ENCODE peak calls at places on chromosome X, in five cellular contexts. Q, O, Y, G and Z are unnamed samples.

GRCh38 chrX:22589845-22590244 is 317.1 kb downstream of the CBLL2 start:
- DNase-seq in Y (no peak), O (no peak), G (no peak), Q (no peak), Z (no peak)

GRCh38 chrX:56000169-56000568 is 232.0 kb upstream of the KLF8 start:
- DNase-seq in G (no peak), O (no peak), Q (no peak), Y (no peak), Z (no peak)

GRCh38 chrX:56802428-56802827 is 73.4 kb downstream of the NBDY start:
- DNase-seq in O (no peak), Y (no peak), Q (no peak), G (no peak), Z (no peak)

GRCh38 chrX:9966775-9967408 is at the start of gene CLDN34:
- DNase-seq in Y (no peak), Q (no peak), O (no peak), G (no peak), Z (no peak)

GRCh38 chrX:16708016-16708415 is 4.5 kb downstream of the CTPS2 start:
- DNase-seq in Q (no peak), Y (no peak), O (no peak), G (no peak), Z (no peak)

GRCh38 chrX:13747836-13748235 is 13.3 kb downstream of the OFD1 start:
- DNase-seq in Q (no peak), G (no peak), Y (peak), O (peak), Z (no peak)

GRCh38 chrX:14235004-14235403 is 205.3 kb upstream of the GEMIN8 start:
- DNase-seq in Q (peak), O (no peak), G (no peak), Y (no peak), Z (no peak)

GRCh38 chrX:1172496-1172895 is 40.0 kb downstream of the CRLF2 start:
- DNase-seq in Q (no peak), G (no peak), Y (no peak), O (no peak), Z (no peak)

GRCh38 chrX:115912372-115912897 is 258.1 kb upstream of the AGTR2 start:
- DNase-seq in Y (no peak), Q (peak), O (no peak), G (no peak), Z (no peak)

GRCh38 chrX:330726-331144 is 12.1 kb upstream of the GTPBP6 start:
- DNase-seq in Y (no peak), G (no peak), O (no peak), Q (no peak), Z (no peak)

GRCh38 chrX:25344191-25344936 is 328.6 kb upstream of the ARX start:
- DNase-seq in O (no peak), G (no peak), Y (no peak), Q (no peak), Z (no peak)

GRCh38 chrX:129523076-129524055 is at the start of gene SMARCA1:
- DNase-seq in G (no peak), Y (no peak), O (peak), Q (no peak), Z (no peak)

GRCh38 chrX:43165343-43165920 is 387.5 kb upstream of the PPP1R2C start:
- DNase-seq in O (no peak), Y (no peak), G (no peak), Q (no peak), Z (no peak)

GRCh38 chrX:149631293-149632165 is at the start of gene TMEM185A:
- DNase-seq in Q (peak), Y (peak), G (peak), O (peak), Z (no peak)

GRCh38 chrX:82677281-82677680 is 830.8 kb upstream of the POU3F4 start:
- DNase-seq in O (no peak), Q (no peak), G (no peak), Y (no peak), Z (no peak)

GRCh38 chrX:143642426-143642825 is 6.5 kb upstream of the SLITRK4 start:
- DNase-seq in G (no peak), O (no peak), Y (no peak), Q (no peak), Z (no peak)

GRCh38 chrX:18424482-18425198 is 768 bp upstream of the CDKL5 start:
- DNase-seq in Y (peak), Q (peak), G (peak), O (peak), Z (no peak)

GRCh38 chrX:115494133-115494532 is 66.8 kb upstream of the PLS3 start:
- DNase-seq in Q (no peak), Y (no peak), O (peak), G (no peak), Z (no peak)

GRCh38 chrX:15930585-15930984 is 76.0 kb upstream of the AP1S2 start:
- DNase-seq in G (no peak), Y (peak), O (peak), Q (no peak), Z (no peak)

GRCh38 chrX:149495573-149496071 is 9.5 kb downstream of the IDS start:
- DNase-seq in Y (no peak), G (no peak), Q (no peak), O (peak), Z (peak)

GRCh38 chrX:39212456-39212855 is 411.2 kb downstream of the MID1IP1 start:
- DNase-seq in Y (no peak), O (no peak), G (no peak), Q (no peak), Z (no peak)

GRCh38 chrX:148914783-148915182 is 414.4 kb downstream of the AFF2 start:
- DNase-seq in G (no peak), Y (no peak), Q (no peak), O (no peak), Z (no peak)

GRCh38 chrX:140710710-140711109 is 1.2 kb downstream of the LINC00632 start:
- DNase-seq in Q (no peak), O (no peak), Y (no peak), G (no peak), Z (no peak)

GRCh38 chrX:46015653-46016052 is 529.6 kb downstream of the ZNF674 start:
- DNase-seq in Y (no peak), Q (no peak), O (no peak), G (no peak), Z (no peak)

GRCh38 chrX:129833153-129834004 is 10.3 kb downstream of the ZDHHC9 start:
- DNase-seq in G (no peak), O (peak), Q (no peak), Y (no peak), Z (no peak)

GRCh38 chrX:104659037-104659744 is 93.2 kb downstream of the IL1RAPL2 start:
- DNase-seq in G (no peak), O (no peak), Q (no peak), Y (no peak), Z (no peak)

GRCh38 chrX:397575-397974 is 10.9 kb upstream of the PPP2R3B start:
- DNase-seq in Y (no peak), Q (no peak), G (no peak), O (peak), Z (no peak)

GRCh38 chrX:76453737-76454406 is 26.4 kb downstream of the MAGEE1 start:
- DNase-seq in Y (no peak), G (no peak), O (no peak), Q (no peak), Z (no peak)

GRCh38 chrX:119826399-119826959 is 26.3 kb downstream of the UPF3B start:
- DNase-seq in Y (no peak), Q (no peak), O (peak), G (no peak), Z (no peak)

GRCh38 chrX:103276581-103277002 is at the start of gene TCEAL5:
- DNase-seq in O (no peak), Y (no peak), G (no peak), Q (no peak), Z (no peak)

GRCh38 chrX:72621163-72621562 is 48.5 kb upstream of the HDAC8 start:
- DNase-seq in G (no peak), Q (no peak), O (no peak), Y (no peak), Z (no peak)
- H3K27ac ChIP-seq in G (no peak), Q (no peak), O (peak), Y (no peak), Z (peak)

GRCh38 chrX:71111141-71111843 is at the start of gene IL2RG:
- DNase-seq in G (peak), O (no peak), Q (peak), Y (peak), Z (no peak)
- H3K27ac ChIP-seq in G (peak), O (no peak), Q (peak), Y (peak), Z (no peak)

GRCh38 chrX:23805379-23805778 is 22.4 kb downstream of the SAT1 start:
- DNase-seq in Y (no peak), Q (no peak), G (no peak), O (no peak), Z (no peak)

GRCh38 chrX:23802431-23802830 is 19.5 kb downstream of the SAT1 start:
- DNase-seq in G (no peak), Q (peak), Y (peak), O (no peak), Z (no peak)

GRCh38 chrX:23799469-23800065 is 16.6 kb downstream of the SAT1 start:
- DNase-seq in Y (no peak), O (peak), G (no peak), Q (no peak), Z (no peak)

GRCh38 chrX:23804578-23804977 is 21.6 kb downstream of the SAT1 start:
- DNase-seq in Y (no peak), G (no peak), O (no peak), Q (no peak), Z (no peak)

GRCh38 chrX:23803931-23804381 is 21.0 kb downstream of the SAT1 start:
- DNase-seq in G (no peak), Y (no peak), O (peak), Q (no peak), Z (peak)
- H3K27ac ChIP-seq in G (no peak), Y (no peak), O (no peak), Q (no peak), Z (peak)

DNA sequence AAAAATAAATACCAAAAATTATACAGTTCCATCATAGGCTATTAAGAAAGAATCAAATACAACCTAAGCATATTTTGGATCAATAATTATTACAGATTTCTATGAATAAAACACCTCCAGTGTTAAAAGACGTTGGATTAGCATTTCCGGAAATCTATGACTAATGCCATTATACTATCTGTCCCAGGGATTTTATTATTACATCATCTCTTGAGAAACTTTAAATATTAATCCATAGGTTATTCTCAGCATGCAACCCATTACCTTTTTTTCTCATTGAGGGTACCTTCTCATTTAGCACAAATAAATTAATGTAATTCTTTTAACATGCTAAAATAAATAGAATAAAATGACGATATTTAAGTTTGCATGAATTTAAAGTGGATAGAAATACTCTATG is 44.6 kb downstream of the CXorf58 start:
- DNase-seq in G (no peak), Q (no peak), Y (no peak), O (no peak), Z (no peak)
- H3K27ac ChIP-seq in G (no peak), Q (no peak), Y (no peak), O (no peak), Z (no peak)

GRCh38 chrX:106999002-106999975 is 723 bp downstream of the MORC4 start:
- DNase-seq in Q (peak), G (peak), Y (peak), O (peak), Z (no peak)
- H3K27ac ChIP-seq in Q (no peak), G (no peak), Y (peak), O (peak), Z (peak)

GRCh38 chrX:70453024-70453618 is 8.5 kb downstream of the DLG3 start:
- DNase-seq in Y (no peak), G (no peak), O (no peak), Q (no peak), Z (no peak)
- H3K27ac ChIP-seq in Y (no peak), G (peak), O (no peak), Q (no peak), Z (peak)

GRCh38 chrX:154413142-154413541 is 1.8 kb downstream of the TAFAZZIN start:
- DNase-seq in O (no peak), Y (no peak), G (no peak), Q (no peak), Z (no peak)

GRCh38 chrX:154412468-154412867 is 1.1 kb downstream of the TAFAZZIN start:
- DNase-seq in Q (peak), Y (peak), O (no peak), G (no peak), Z (no peak)

GRCh38 chrX:154411322-154411980 is at the start of gene TAFAZZIN:
- DNase-seq in Q (peak), O (peak), Y (peak), G (peak), Z (no peak)

GRCh38 chrX:154409222-154409871 is at the start of gene DNASE1L1:
- DNase-seq in Y (no peak), Q (peak), O (peak), G (no peak), Z (no peak)

GRCh38 chrX:154411981-154412340 is 622 bp downstream of the TAFAZZIN start:
- DNase-seq in Y (peak), G (no peak), O (peak), Q (peak), Z (no peak)
- H3K27ac ChIP-seq in Y (peak), G (peak), O (peak), Q (peak), Z (peak)